ENCODE peak calls at places on chromosomes 7 and 10, in nine cellular contexts. J, D, S, L, I, Z, H, B and W are unnamed samples.

GRCh38 chr10:43700306-43700705 is 51.6 kb upstream of the ZNF32 start:
- DNase-seq in L (no peak), D (no peak), S (no peak), B (no peak), Z (no peak), H (no peak), J (peak; percentile 56), I (no peak), W (no peak)

GRCh38 chr7:115952832-115953231 is 77.7 kb downstream of the TFEC start:
- DNase-seq in I (no peak), D (no peak), Z (no peak), S (no peak), H (no peak), L (no peak), J (no peak), B (no peak), W (no peak)

GRCh38 chr7:739455-739963 is 12.4 kb upstream of the PRKAR1B start:
- DNase-seq in Z (no peak), D (no peak), H (no peak), S (peak; percentile 59), I (no peak), J (no peak), B (no peak), L (no peak), W (no peak)

GRCh38 chr7:26293569-26294308 is 2.1 kb downstream of the SNX10 start:
- DNase-seq in H (peak; percentile 47), S (no peak), I (no peak), J (no peak), L (no peak), Z (peak; percentile 28), B (no peak), D (no peak), W (no peak)

GRCh38 chr10:92699518-92700272 is 9.9 kb downstream of the HHEX start:
- DNase-seq in S (peak; percentile 67), D (no peak), H (peak; percentile 65), I (no peak), B (no peak), L (peak; percentile 48), Z (no peak), J (peak; percentile 54), W (no peak)

GRCh38 chr10:108037061-108037460 is 872.6 kb upstream of the SORCS1 start:
- DNase-seq in H (no peak), B (no peak), Z (no peak), I (no peak), D (no peak), S (no peak), L (no peak), J (no peak), W (no peak)

GRCh38 chr10:123017421-123018165 is 8.8 kb downstream of the ACADSB start:
- DNase-seq in D (no peak), I (no peak), L (no peak), B (no peak), Z (no peak), S (no peak), H (no peak), J (no peak), W (no peak)

GRCh38 chr7:108488902-108489538 is 32.8 kb upstream of the NRCAM start:
- DNase-seq in H (no peak), B (no peak), J (peak; percentile 36), Z (no peak), D (no peak), S (no peak), L (no peak), I (no peak), W (no peak)

GRCh38 chr10:13971586-13972475 is 358.9 kb downstream of the FRMD4A start:
- DNase-seq in H (no peak), Z (no peak), J (peak; percentile 95), L (no peak), I (no peak), S (no peak), D (no peak), B (no peak), W (no peak)

GRCh38 chr7:116678812-116679211 is 6.8 kb downstream of the MET start:
- DNase-seq in I (no peak), Z (no peak), S (no peak), L (no peak), J (no peak), B (no peak), D (no peak), H (no peak), W (no peak)

GRCh38 chr10:128268015-128268722 is 141.9 kb upstream of the MKI67 start:
- DNase-seq in Z (no peak), J (peak; percentile 1), H (peak; percentile 80), D (no peak), S (no peak), L (peak; percentile 86), I (peak; percentile 3), B (no peak), W (no peak)

GRCh38 chr7:22598318-22598717 is 98.3 kb upstream of the STEAP1B start:
- DNase-seq in H (no peak), S (no peak), L (no peak), Z (no peak), J (no peak), D (no peak), B (no peak), I (no peak), W (no peak)

GRCh38 chr10:47316131-47316530 is 6.1 kb upstream of the GDF2 start:
- DNase-seq in H (no peak), I (no peak), S (no peak), J (no peak), L (no peak), B (no peak), D (no peak), Z (no peak), W (no peak)

GRCh38 chr10:116097239-116097751 is 175.7 kb downstream of the GFRA1 start:
- DNase-seq in B (no peak), Z (no peak), L (no peak), I (peak; percentile 25), J (no peak), D (no peak), S (no peak), H (no peak), W (no peak)

GRCh38 chr7:1555046-1555812 is 776 bp downstream of the TMEM184A start:
- DNase-seq in Z (no peak), I (no peak), D (peak; percentile 55), L (no peak), H (no peak), S (peak; percentile 64), J (peak; percentile 85), B (peak; percentile 82), W (peak; percentile 87)